ENCODE peak calls at places on chromosomes 16 and 17, in five cellular contexts. B, S, Y, R and J are unnamed samples.

GRCh38 chr17:75406222-75406615 is 741 bp upstream of the GRB2 start:
- DNase-seq in R (peak; percentile 24), B (no peak), Y (no peak), S (no peak), J (no peak)

GRCh38 chr17:71632328-71632727 is 488.5 kb upstream of the SOX9 start:
- DNase-seq in S (no peak), B (no peak), R (no peak), Y (no peak), J (no peak)

GRCh38 chr16:69711115-69711740 is 15.1 kb downstream of the NQO1 start:
- DNase-seq in S (peak; percentile 23), B (no peak), R (peak; percentile 71), Y (peak; percentile 93), J (no peak)

GRCh38 chr16:63312343-63312742 is 1276.1 kb upstream of the CDH8 start:
- DNase-seq in R (no peak), Y (no peak), S (no peak), B (no peak), J (peak; percentile 21)

GRCh38 chr17:27535178-27535928 is 79.1 kb downstream of the KSR1 start:
- DNase-seq in S (no peak), B (no peak), Y (no peak), R (no peak), J (no peak)

GRCh38 chr16:12067714-12068401 is 91.3 kb downstream of the SNX29 start:
- DNase-seq in R (peak; percentile 92), B (peak; percentile 44), Y (peak; percentile 72), S (no peak), J (peak; percentile 44)

GRCh38 chr16:66894948-66895696 is 14.8 kb downstream of the PDP2 start:
- DNase-seq in S (no peak), B (no peak), Y (peak; percentile 73), R (peak; percentile 85), J (peak; percentile 66)

GRCh38 chr16:52573365-52574104 is 26.6 kb upstream of the TOX3 start:
- DNase-seq in B (no peak), R (no peak), S (no peak), Y (peak; percentile 64), J (no peak)

GRCh38 chr16:12896562-12896961 is 4.8 kb upstream of the SHISA9 start:
- DNase-seq in Y (peak; percentile 12), B (no peak), R (no peak), S (no peak), J (peak; percentile 36)

GRCh38 chr17:64028874-64029464 is 8.5 kb upstream of the ICAM2 start:
- DNase-seq in R (peak; percentile 77), S (no peak), Y (peak; percentile 78), B (peak; percentile 49), J (peak; percentile 69)

GRCh38 chr17:60149691-60150582 is at the start of gene CA4:
- DNase-seq in B (no peak), Y (peak; percentile 23), R (no peak), S (no peak), J (no peak)

GRCh38 chr16:29757950-29758466 is 12.2 kb upstream of the C16orf54 start:
- DNase-seq in Y (no peak), B (no peak), S (no peak), R (peak; percentile 90), J (no peak)

GRCh38 chr16:495127-495748 is 32.3 kb upstream of the CAPN15 start:
- DNase-seq in Y (peak; percentile 25), R (peak; percentile 59), B (no peak), S (no peak), J (peak; percentile 61)

GRCh38 chr17:77288115-77288619 is 147.4 kb downstream of the SEC14L1 start:
- DNase-seq in B (no peak), S (no peak), R (no peak), Y (no peak), J (no peak)

GRCh38 chr17:82216301-82217119 is 3.9 kb upstream of the CCDC57 start:
- DNase-seq in B (peak; percentile 74), S (peak; percentile 83), Y (peak; percentile 92), R (peak; percentile 87), J (no peak)

GRCh38 chr17:40319651-40320550 is 10.9 kb downstream of the RARA start:
- DNase-seq in Y (no peak), B (no peak), S (no peak), R (no peak), J (no peak)

GRCh38 chr16:57778658-57779057 is 23.6 kb downstream of the KIFC3 start:
- DNase-seq in S (no peak), R (no peak), B (no peak), Y (no peak), J (no peak)

GRCh38 chr16:47461598-47462266 is 601 bp downstream of the PHKB start:
- DNase-seq in R (peak; percentile 60), B (peak; percentile 23), Y (peak; percentile 68), S (no peak), J (peak; percentile 54)

GRCh38 chr17:60075981-60076380 is 2.7 kb downstream of the HEATR6 start:
- DNase-seq in R (no peak), S (no peak), Y (no peak), B (no peak), J (no peak)

GRCh38 chr16:87288753-87289362 is 28.3 kb downstream of the C16orf95 start:
- DNase-seq in R (no peak), S (no peak), B (no peak), Y (no peak), J (no peak)

GRCh38 chr16:74372369-74372768 is 3.7 kb upstream of the NPIPB15 start:
- DNase-seq in S (no peak), R (no peak), Y (no peak), B (no peak), J (no peak)

GRCh38 chr16:28139530-28139929 is 72.2 kb downstream of the XPO6 start:
- DNase-seq in S (no peak), R (no peak), B (no peak), Y (no peak), J (no peak)

GRCh38 chr17:79052131-79052530 is 22.5 kb upstream of the ENGASE start:
- DNase-seq in Y (no peak), B (no peak), R (no peak), S (no peak), J (no peak)

GRCh38 chr16:80167657-80168056 is 373.1 kb upstream of the DYNLRB2 start:
- DNase-seq in Y (no peak), B (no peak), S (no peak), R (no peak), J (no peak)

GRCh38 chr17:39099686-39100293 is 51.6 kb downstream of the PLXDC1 start:
- DNase-seq in B (no peak), S (no peak), R (peak; percentile 93), Y (peak; percentile 48), J (no peak)

DNA sequence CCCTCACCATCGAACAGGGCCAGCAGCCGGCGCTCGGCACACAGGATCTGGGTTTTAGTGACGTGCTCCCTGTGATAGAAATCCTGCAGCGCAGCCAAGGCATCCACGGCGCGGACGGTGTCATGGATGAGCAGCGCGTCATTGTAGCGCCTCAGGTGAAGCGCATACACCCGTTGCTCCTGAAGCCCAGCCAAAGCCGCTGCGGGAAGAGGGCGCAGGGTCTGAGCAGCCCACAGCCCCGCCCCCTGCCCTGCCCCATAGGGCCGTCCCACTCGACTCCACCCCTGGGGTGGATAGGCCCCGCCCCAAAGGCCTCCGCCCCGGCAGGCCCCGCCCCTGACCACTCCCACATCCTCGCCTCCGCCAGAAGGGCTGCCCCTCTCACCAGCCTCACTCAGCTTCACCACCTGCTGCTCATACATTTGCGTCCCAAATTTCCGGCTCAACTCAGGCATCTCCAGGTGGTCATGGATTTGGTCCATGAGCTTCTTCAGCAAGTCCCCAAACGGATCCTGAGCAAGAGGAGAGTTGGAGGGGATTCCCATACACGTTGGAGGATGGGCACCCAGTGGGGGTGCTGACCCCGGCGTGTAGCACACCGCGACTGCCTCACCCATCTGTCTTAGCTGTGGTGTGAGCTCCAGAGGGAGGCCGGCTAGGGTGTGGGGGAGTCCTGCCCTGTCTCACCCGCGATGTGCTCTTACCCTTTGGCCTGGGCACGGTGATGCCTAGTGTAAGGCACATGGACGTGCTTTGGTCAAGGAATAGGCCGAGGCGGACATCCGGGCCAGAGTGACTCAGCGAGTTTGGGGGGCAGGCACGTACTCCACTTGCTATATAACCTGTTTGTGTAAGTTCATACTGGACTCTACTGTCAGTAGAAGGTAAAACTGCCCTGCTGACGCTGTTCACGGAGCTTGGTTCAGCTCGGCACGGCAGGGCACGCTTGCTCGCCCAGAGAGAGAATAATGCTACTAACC is 4.6 kb downstream of the DHX58 start:
- DNase-seq in Y (peak; percentile 79), S (no peak), B (peak; percentile 86), R (peak; percentile 60), J (peak; percentile 87)
- TF ChIP-seq CTCF in Y (no peak), S (no peak), B (no peak), R (no peak), J (no peak)

GRCh38 chr17:1724869-1725641 is 551 bp downstream of the WDR81 start:
- DNase-seq in S (peak; percentile 83), R (no peak), B (peak; percentile 56), Y (no peak), J (no peak)
- TF ChIP-seq CTCF in S (no peak), R (no peak), B (peak; percentile 5), Y (no peak), J (no peak)

DNA sequence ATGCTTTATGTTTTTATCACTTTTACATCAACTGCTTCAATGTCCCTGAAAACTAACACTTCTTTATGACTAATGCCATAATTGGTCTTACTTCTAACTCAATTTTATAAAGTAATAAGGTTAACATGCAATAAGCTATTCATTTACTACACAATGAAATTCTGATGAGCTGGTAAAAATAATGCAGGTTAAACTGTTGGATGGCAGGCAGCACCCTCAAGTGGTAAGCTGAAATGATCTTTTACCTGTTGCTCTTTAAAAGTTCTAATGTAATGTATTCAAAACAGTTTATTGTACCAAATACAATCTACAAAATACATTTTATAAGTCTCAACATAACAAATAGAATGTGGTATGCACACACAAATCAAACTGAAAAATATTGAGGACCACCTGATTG is 1280.3 kb downstream of the CDH8 start:
- DNase-seq in R (no peak), S (no peak), B (no peak), Y (no peak), J (no peak)
- TF ChIP-seq CTCF in R (no peak), S (peak; percentile 26), B (no peak), Y (no peak), J (no peak)

DNA sequence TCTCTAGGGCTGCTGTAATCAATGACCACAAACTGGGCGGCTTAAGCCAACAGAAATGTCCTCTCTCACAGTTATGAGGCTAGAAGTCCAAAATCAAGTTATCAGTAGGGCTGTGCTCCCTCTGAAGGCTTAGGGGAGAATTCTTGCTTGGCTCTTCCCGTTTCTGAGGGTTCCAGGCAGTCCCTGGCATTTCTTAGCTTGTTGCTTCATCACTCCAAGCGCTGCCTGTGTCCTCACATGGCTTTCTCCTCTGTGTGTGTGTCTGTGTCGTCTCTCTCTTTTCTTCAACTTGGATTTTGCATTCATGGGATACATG is 13.7 kb upstream of the CDC42EP4 start:
- DNase-seq in R (peak; percentile 95), B (no peak), Y (peak; percentile 35), S (no peak), J (no peak)
- TF ChIP-seq CTCF in R (peak; percentile 49), B (no peak), Y (no peak), S (no peak), J (no peak)

GRCh38 chr16:85642762-85643281 is 29.7 kb downstream of the GSE1 start:
- DNase-seq in S (no peak), R (no peak), B (no peak), Y (no peak), J (no peak)
- TF ChIP-seq CTCF in S (no peak), R (no peak), B (no peak), Y (no peak), J (no peak)

GRCh38 chr17:54807331-54807730 is 93.3 kb upstream of the TOM1L1 start:
- DNase-seq in B (no peak), Y (no peak), S (no peak), R (no peak), J (no peak)
- TF ChIP-seq CTCF in B (no peak), Y (no peak), S (no peak), R (no peak), J (no peak)